ENCODE peak calls at places on chromosomes 16 and 17, in ten cellular contexts. W, B, C, Y, F, V, G, M, U and L are unnamed samples.

GRCh38 chr16:23587726-23588125 is 8.4 kb downstream of the NDUFAB1 start:
- DNase-seq in W (no peak), B (peak), C (no peak), Y (peak), F (no peak), V (peak), G (no peak), M (no peak), U (no peak), L (peak)

GRCh38 chr17:16933317-16934132 is 38.4 kb downstream of the TNFRSF13B start:
- DNase-seq in W (no peak), B (no peak), C (no peak), Y (no peak), F (no peak), V (no peak), G (no peak), M (no peak), U (peak), L (no peak)

GRCh38 chr17:17993852-17994251 is 21.2 kb downstream of the DRC3 start:
- DNase-seq in W (no peak), B (no peak), C (no peak), Y (no peak), F (no peak), V (no peak), G (no peak), M (no peak), U (no peak), L (no peak)

GRCh38 chr17:4725646-4726300 is 5.5 kb upstream of the MED11 start:
- DNase-seq in W (no peak), B (no peak), C (no peak), Y (no peak), F (no peak), V (no peak), G (no peak), M (no peak), U (no peak), L (no peak)

GRCh38 chr16:31093132-31093703 is 1.4 kb downstream of the VKORC1 start:
- DNase-seq in W (no peak), B (no peak), C (no peak), Y (peak), F (no peak), V (no peak), G (peak), M (peak), U (peak), L (peak)

GRCh38 chr16:46569231-46569735 is 51.9 kb downstream of the SHCBP1 start:
- DNase-seq in W (no peak), B (no peak), C (no peak), Y (no peak), F (no peak), V (no peak), G (no peak), M (no peak), U (no peak), L (no peak)

GRCh38 chr17:12789075-12789975 is at the start of gene ARHGAP44:
- DNase-seq in W (peak), B (no peak), C (peak), Y (peak), F (peak), V (peak), G (peak), M (peak), U (peak), L (peak)

GRCh38 chr17:45248132-45248936 is 13.6 kb downstream of the SPATA32 start:
- DNase-seq in W (peak), B (no peak), C (peak), Y (no peak), F (peak), V (no peak), G (no peak), M (peak), U (peak), L (peak)

GRCh38 chr16:79253100-79253631 is 347.4 kb downstream of the MAF start:
- DNase-seq in W (peak), B (no peak), C (peak), Y (no peak), F (peak), V (no peak), G (no peak), M (no peak), U (peak), L (no peak)

GRCh38 chr16:87372305-87372704 is 11.3 kb downstream of the FBXO31 start:
- DNase-seq in W (no peak), B (no peak), C (no peak), Y (no peak), F (no peak), V (no peak), G (no peak), M (no peak), U (no peak), L (no peak)

GRCh38 chr16:2895813-2896212 is 12.8 kb downstream of the FLYWCH2 start:
- DNase-seq in W (no peak), B (no peak), C (no peak), Y (peak), F (no peak), V (no peak), G (no peak), M (no peak), U (no peak), L (peak)

GRCh38 chr17:15914400-15915165 is 30.3 kb upstream of the ADORA2B start:
- DNase-seq in W (no peak), B (no peak), C (peak), Y (peak), F (no peak), V (peak), G (no peak), M (no peak), U (no peak), L (no peak)

GRCh38 chr17:74446551-74447500 is 14.9 kb downstream of the GPRC5C start:
- DNase-seq in W (peak), B (no peak), C (peak), Y (no peak), F (peak), V (no peak), G (no peak), M (no peak), U (no peak), L (no peak)

GRCh38 chr17:7108560-7108925 is 6.1 kb downstream of the ASGR2 start:
- DNase-seq in W (no peak), B (no peak), C (no peak), Y (no peak), F (no peak), V (no peak), G (no peak), M (no peak), U (no peak), L (no peak)

GRCh38 chr17:17502741-17503565 is 6.8 kb upstream of the RASD1 start:
- DNase-seq in W (no peak), B (no peak), C (no peak), Y (no peak), F (no peak), V (no peak), G (no peak), M (no peak), U (no peak), L (no peak)

GRCh38 chr17:1108810-1109605 is 70.8 kb downstream of the ABR start:
- DNase-seq in W (peak), B (no peak), C (peak), Y (peak), F (no peak), V (peak), G (peak), M (peak), U (no peak), L (peak)

GRCh38 chr17:56786989-56787482 is 46.7 kb downstream of the C17orf67 start:
- DNase-seq in W (no peak), B (peak), C (no peak), Y (peak), F (no peak), V (peak), G (no peak), M (no peak), U (no peak), L (peak)

GRCh38 chr17:57480438-57481196 is 224.3 kb downstream of the MSI2 start:
- DNase-seq in W (no peak), B (no peak), C (no peak), Y (peak), F (no peak), V (peak), G (no peak), M (no peak), U (no peak), L (peak)

GRCh38 chr16:2973605-2974318 is 4.6 kb downstream of the PAQR4 start:
- DNase-seq in W (no peak), B (no peak), C (no peak), Y (no peak), F (no peak), V (no peak), G (no peak), M (no peak), U (no peak), L (no peak)

GRCh38 chr16:80968386-80969113 is 38.1 kb downstream of the CMC2 start:
- DNase-seq in W (no peak), B (no peak), C (no peak), Y (peak), F (no peak), V (no peak), G (no peak), M (no peak), U (no peak), L (peak)

GRCh38 chr17:64736804-64737492 is 74.8 kb upstream of the SMURF2 start:
- DNase-seq in W (peak), B (peak), C (peak), Y (peak), F (peak), V (peak), G (peak), M (peak), U (peak), L (peak)

GRCh38 chr16:339680-340079 is 12.8 kb downstream of the AXIN1 start:
- DNase-seq in W (no peak), B (no peak), C (no peak), Y (no peak), F (no peak), V (no peak), G (no peak), M (no peak), U (no peak), L (no peak)

GRCh38 chr16:85673529-85674417 is 15.0 kb downstream of the GINS2 start:
- DNase-seq in W (peak), B (peak), C (peak), Y (peak), F (peak), V (peak), G (peak), M (no peak), U (no peak), L (peak)

GRCh38 chr17:37117743-37118142 is 169.0 kb downstream of the AATF start:
- DNase-seq in W (no peak), B (no peak), C (no peak), Y (no peak), F (no peak), V (no peak), G (no peak), M (peak), U (no peak), L (peak)

GRCh38 chr16:57540906-57541753 is 1.3 kb upstream of the ADGRG5 start:
- DNase-seq in W (no peak), B (no peak), C (peak), Y (no peak), F (no peak), V (no peak), G (no peak), M (no peak), U (no peak), L (no peak)

GRCh38 chr16:85417156-85417860 is 195.8 kb upstream of the GSE1 start:
- DNase-seq in W (no peak), B (no peak), C (no peak), Y (no peak), F (no peak), V (no peak), G (peak), M (no peak), U (peak), L (no peak)

GRCh38 chr17:49596613-49597244 is 21.1 kb downstream of the NXPH3 start:
- DNase-seq in W (no peak), B (no peak), C (no peak), Y (no peak), F (no peak), V (no peak), G (no peak), M (no peak), U (no peak), L (no peak)

GRCh38 chr17:44317545-44317944 is 7.1 kb downstream of the SLC25A39 start:
- DNase-seq in W (no peak), B (no peak), C (no peak), Y (no peak), F (no peak), V (no peak), G (no peak), M (no peak), U (no peak), L (no peak)

GRCh38 chr17:30450125-30451027 is 26.8 kb upstream of the GOSR1 start:
- DNase-seq in W (no peak), B (no peak), C (no peak), Y (peak), F (no peak), V (peak), G (no peak), M (no peak), U (peak), L (peak)

GRCh38 chr17:46805771-46806170 is 12.7 kb downstream of the WNT3 start:
- DNase-seq in W (no peak), B (no peak), C (no peak), Y (no peak), F (no peak), V (no peak), G (no peak), M (no peak), U (no peak), L (no peak)

DNA sequence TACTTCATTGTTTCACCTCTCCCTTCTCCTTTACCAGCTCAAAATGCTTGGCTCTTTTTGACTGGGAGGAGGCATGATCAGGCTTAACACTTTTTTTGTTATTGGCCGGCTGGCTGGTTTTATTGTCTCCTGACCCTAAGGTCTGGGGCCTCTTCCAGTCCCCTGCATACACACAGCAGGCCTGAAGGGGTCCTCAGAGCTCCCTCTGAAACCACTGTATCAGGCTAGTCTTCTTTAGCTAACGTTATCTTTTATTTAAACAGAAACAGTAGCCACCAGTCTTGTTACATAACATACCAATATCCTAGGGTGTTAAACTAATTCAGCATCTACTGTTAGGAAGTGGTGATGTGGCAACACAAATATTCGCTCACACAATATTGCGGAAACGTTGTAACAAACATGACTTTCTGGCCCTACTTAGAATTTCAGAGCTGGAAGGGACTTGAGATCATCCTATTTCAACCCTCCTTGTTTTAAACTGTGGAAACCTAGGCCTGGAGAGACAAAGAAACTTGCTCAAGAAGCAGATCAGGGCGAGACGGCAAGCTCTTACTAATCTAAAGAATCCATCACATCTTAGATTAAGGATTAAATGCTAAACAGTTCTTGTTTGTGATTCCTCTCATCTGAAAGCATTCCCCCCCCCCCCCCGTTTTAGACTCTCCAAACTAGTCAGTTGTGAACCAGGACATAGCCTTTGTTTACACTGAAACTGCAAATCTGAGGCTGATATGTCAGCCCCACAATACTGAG is 1.7 kb upstream of the YPEL2 start:
- DNase-seq in W (peak), B (peak), C (peak), Y (peak), F (peak), V (peak), G (peak), M (peak), U (peak), L (peak)
- H3K4me3 ChIP-seq in W (no peak), B (no peak), C (no peak), Y (no peak), F (peak), V (no peak), G (no peak), M (peak), U (peak), L (no peak)

DNA sequence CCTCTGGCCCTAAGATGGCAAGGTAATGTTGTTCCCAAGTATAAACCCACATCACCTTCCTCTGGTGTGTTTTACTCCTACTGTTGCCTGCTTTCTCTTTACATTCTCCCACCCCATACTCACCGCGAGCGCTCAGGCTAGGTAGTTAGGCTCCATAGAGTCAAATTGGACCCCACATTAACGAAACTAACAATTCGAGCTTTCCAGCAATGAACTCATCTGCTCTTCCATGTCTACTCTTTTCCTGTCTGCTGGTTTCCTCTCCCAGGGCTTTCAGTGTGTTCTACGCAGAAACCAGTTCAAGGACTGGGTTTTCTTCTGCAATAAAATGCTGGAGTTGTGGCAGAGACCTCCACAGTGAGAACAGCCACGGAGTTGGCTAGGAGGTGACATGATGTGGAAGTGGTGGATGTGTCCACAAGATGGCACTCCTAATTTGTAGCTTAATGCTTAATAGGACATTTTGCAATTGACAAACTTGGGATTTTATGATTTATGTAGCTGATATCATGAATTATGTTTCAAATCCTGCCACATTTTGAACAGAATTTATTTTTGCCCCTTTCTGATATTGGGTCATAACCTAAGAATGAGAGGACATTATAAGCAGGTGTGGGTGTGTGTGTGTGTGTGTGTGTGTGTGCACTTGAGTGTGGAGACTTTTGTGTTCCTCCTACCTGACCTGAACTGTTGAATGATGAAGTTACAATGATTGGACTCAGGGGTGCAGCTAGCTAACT is 2.2 kb upstream of the UQCRC2 start:
- DNase-seq in W (peak), B (no peak), C (no peak), Y (peak), F (no peak), V (peak), G (peak), M (peak), U (no peak), L (peak)
- TF ChIP-seq CTCF in W (no peak), B (peak), C (no peak), Y (peak), F (no peak), V (peak), G (peak), M (peak), U (peak), L (peak)

DNA sequence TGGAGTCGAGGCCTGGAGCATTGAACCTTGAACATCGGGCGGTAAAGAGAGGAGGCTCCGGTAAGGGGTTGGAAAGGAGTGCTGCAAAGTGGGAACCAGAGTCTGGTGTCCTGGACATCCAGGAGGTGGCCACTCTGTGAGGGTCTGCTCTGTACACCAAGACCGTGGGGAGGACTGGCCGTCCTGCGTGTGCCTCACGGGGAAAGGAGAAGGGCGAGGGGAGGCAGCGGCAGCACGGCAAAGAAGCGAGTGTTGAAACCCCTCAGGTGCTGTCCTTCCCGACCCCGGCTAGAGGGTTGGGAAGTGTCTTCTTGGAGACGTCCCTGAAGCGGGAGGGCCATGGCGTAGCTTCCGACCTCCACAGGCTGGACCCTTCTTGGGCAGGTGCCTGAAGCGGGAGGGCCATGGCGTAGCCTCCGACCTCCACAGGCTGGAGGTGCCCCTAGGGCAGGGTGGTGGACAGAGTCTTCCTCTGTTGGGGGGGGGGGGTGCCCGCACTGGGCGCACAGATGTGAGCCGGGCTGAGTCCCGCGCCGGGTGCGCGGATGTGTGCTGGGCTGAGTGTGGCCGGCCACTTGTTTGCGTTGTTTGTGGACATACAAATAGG is 42.0 kb downstream of the FOXK2 start:
- DNase-seq in W (no peak), B (no peak), C (no peak), Y (no peak), F (no peak), V (no peak), G (no peak), M (no peak), U (no peak), L (no peak)
- H3K4me3 ChIP-seq in W (no peak), B (no peak), C (no peak), Y (no peak), F (no peak), V (no peak), G (no peak), M (no peak), U (no peak), L (no peak)

GRCh38 chr17:28896884-28897768 is at the start of gene FLOT2:
- DNase-seq in W (peak), B (no peak), C (peak), Y (peak), F (peak), V (peak), G (peak), M (peak), U (peak), L (peak)
- TF ChIP-seq CTCF in W (no peak), B (peak), C (peak), Y (peak), F (no peak), V (peak), G (no peak), M (peak), U (peak), L (peak)

GRCh38 chr17:63306855-63307254 is 139.3 kb downstream of the CYB561 start:
- DNase-seq in W (no peak), B (no peak), C (no peak), Y (no peak), F (no peak), V (no peak), G (no peak), M (no peak), U (no peak), L (no peak)
- H3K4me3 ChIP-seq in W (no peak), B (no peak), C (no peak), Y (no peak), F (no peak), V (no peak), G (no peak), M (no peak), U (no peak), L (no peak)

DNA sequence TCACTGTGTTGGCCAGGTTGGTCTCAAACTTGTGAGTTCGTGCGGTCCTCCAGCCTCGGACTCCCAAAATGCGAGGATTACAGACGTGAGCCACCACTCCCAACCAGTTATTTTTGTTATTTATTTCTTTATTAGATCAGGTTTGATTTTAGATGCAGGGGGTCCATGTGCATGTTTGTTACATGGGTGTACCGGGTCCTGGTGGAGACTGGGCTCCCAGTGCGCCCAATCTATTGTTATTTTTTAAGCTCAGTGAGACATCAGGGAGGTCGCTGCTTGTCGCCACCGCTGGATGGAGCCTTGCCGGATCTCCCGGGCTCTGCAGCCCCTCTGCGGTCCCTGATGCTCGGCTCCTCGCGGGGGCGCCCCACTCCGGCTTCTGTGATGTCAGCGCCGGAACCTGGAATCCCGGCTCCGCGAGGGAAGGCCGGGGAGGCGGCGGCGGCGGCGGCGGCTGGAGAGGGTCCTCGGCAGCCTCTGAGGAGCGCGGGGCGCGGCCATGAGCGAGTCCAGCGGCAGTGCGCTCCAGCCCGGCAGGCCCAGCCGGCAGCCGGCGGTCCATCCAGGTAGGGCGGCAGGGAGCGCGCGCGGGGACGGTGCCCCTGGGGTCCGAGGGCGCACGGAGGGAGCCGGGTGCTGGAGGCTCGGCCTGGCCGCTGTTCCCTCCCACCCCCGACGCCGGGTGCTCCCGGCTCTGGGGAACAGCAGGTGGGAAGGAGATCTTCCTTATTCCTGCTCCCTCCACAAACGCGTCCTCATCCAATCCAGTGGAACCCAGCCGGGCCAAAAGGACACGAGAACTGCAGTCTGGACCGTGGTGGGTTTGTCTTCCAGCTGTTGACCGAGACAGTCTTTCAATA is at the start of gene TMC7:
- DNase-seq in W (peak), B (peak), C (peak), Y (peak), F (peak), V (peak), G (peak), M (peak), U (peak), L (peak)
- TF ChIP-seq CTCF in W (peak), B (peak), C (peak), Y (peak), F (peak), V (peak), G (peak), M (peak), U (peak), L (peak)